ENCODE peak calls at places on chromosomes 3 and 15, in eight cellular contexts. One of them, this sample, is unnamed.
A peak's percentile ranks its signal among the peaks of the same experiment; 100 is the strongest.

GRCh38 chr15:90423920-90424319 is 35.9 kb downstream of the IQGAP1 start:
- DNase-seq in ovary: no peak
- DNase-seq in HCT116: no peak
- DNase-seq in IMR-90: no peak
- DNase-seq in breast epithelium: no peak
- DNase-seq in sigmoid colon: no peak
- DNase-seq in tibial nerve: no peak
- DNase-seq in adrenal gland: no peak
- DNase-seq in this sample: no peak

GRCh38 chr15:31236184-31237041 is 90.2 kb upstream of the KLF13 start:
- DNase-seq in ovary: peak; percentile 86
- DNase-seq in HCT116: no peak
- DNase-seq in IMR-90: peak; percentile 94
- DNase-seq in breast epithelium: peak; percentile 56
- DNase-seq in sigmoid colon: peak; percentile 96
- DNase-seq in tibial nerve: peak; percentile 29
- DNase-seq in adrenal gland: peak; percentile 92
- DNase-seq in this sample: peak; percentile 75

GRCh38 chr15:74956648-74957300 is at the start of gene RPP25:
- DNase-seq in ovary: peak; percentile 81
- DNase-seq in HCT116: peak; percentile 78
- DNase-seq in IMR-90: peak; percentile 21
- DNase-seq in breast epithelium: peak; percentile 43
- DNase-seq in sigmoid colon: peak; percentile 90
- DNase-seq in tibial nerve: peak; percentile 38
- DNase-seq in adrenal gland: peak; percentile 82
- DNase-seq in this sample: peak; percentile 83

GRCh38 chr3:139481116-139481515 is 4.8 kb upstream of the RBP2 start:
- DNase-seq in ovary: no peak
- DNase-seq in HCT116: no peak
- DNase-seq in IMR-90: no peak
- DNase-seq in breast epithelium: no peak
- DNase-seq in sigmoid colon: no peak
- DNase-seq in tibial nerve: no peak
- DNase-seq in adrenal gland: no peak
- DNase-seq in this sample: no peak

GRCh38 chr15:64731807-64732151 is 43.6 kb downstream of the RBPMS2 start:
- DNase-seq in ovary: no peak
- DNase-seq in HCT116: no peak
- DNase-seq in IMR-90: no peak
- DNase-seq in breast epithelium: no peak
- DNase-seq in sigmoid colon: no peak
- DNase-seq in tibial nerve: no peak
- DNase-seq in adrenal gland: no peak
- DNase-seq in this sample: no peak

GRCh38 chr3:113063126-113063894 is 72.5 kb downstream of the GTPBP8 start:
- DNase-seq in ovary: no peak
- DNase-seq in HCT116: no peak
- DNase-seq in IMR-90: no peak
- DNase-seq in breast epithelium: no peak
- DNase-seq in sigmoid colon: no peak
- DNase-seq in tibial nerve: no peak
- DNase-seq in adrenal gland: no peak
- DNase-seq in this sample: no peak

GRCh38 chr15:75693501-75694240 is 19.0 kb downstream of the CSPG4 start:
- DNase-seq in ovary: no peak
- DNase-seq in HCT116: no peak
- DNase-seq in IMR-90: peak; percentile 76
- DNase-seq in breast epithelium: no peak
- DNase-seq in sigmoid colon: no peak
- DNase-seq in tibial nerve: no peak
- DNase-seq in adrenal gland: no peak
- DNase-seq in this sample: no peak

GRCh38 chr3:155712008-155712407 is 32.9 kb downstream of the PLCH1 start:
- DNase-seq in ovary: no peak
- DNase-seq in HCT116: no peak
- DNase-seq in IMR-90: no peak
- DNase-seq in breast epithelium: no peak
- DNase-seq in sigmoid colon: no peak
- DNase-seq in tibial nerve: no peak
- DNase-seq in adrenal gland: no peak
- DNase-seq in this sample: no peak

GRCh38 chr15:57554063-57554820 is 37.5 kb upstream of the MYZAP start:
- DNase-seq in ovary: no peak
- DNase-seq in HCT116: no peak
- DNase-seq in IMR-90: no peak
- DNase-seq in breast epithelium: no peak
- DNase-seq in sigmoid colon: no peak
- DNase-seq in tibial nerve: no peak
- DNase-seq in adrenal gland: peak; percentile 26
- DNase-seq in this sample: peak; percentile 63

GRCh38 chr3:137409584-137409983 is 354.5 kb upstream of the SOX14 start:
- DNase-seq in ovary: no peak
- DNase-seq in HCT116: no peak
- DNase-seq in IMR-90: no peak
- DNase-seq in breast epithelium: no peak
- DNase-seq in sigmoid colon: no peak
- DNase-seq in tibial nerve: no peak
- DNase-seq in adrenal gland: no peak
- DNase-seq in this sample: no peak

GRCh38 chr15:81189583-81190283 is 6.9 kb upstream of the IL16 start:
- DNase-seq in ovary: no peak
- DNase-seq in HCT116: no peak
- DNase-seq in IMR-90: peak; percentile 99
- DNase-seq in breast epithelium: peak; percentile 74
- DNase-seq in sigmoid colon: peak; percentile 89
- DNase-seq in tibial nerve: peak; percentile 65
- DNase-seq in adrenal gland: peak; percentile 22
- DNase-seq in this sample: no peak

GRCh38 chr15:35307676-35308075 is 222.6 kb upstream of the NANOGP8 start:
- DNase-seq in ovary: no peak
- DNase-seq in HCT116: no peak
- DNase-seq in IMR-90: no peak
- DNase-seq in breast epithelium: no peak
- DNase-seq in sigmoid colon: no peak
- DNase-seq in tibial nerve: no peak
- DNase-seq in adrenal gland: no peak
- DNase-seq in this sample: no peak

GRCh38 chr3:36876181-36876936 is 68.5 kb downstream of the TRANK1 start:
- DNase-seq in ovary: no peak
- DNase-seq in HCT116: no peak
- DNase-seq in IMR-90: no peak
- DNase-seq in breast epithelium: no peak
- DNase-seq in sigmoid colon: no peak
- DNase-seq in tibial nerve: no peak
- DNase-seq in adrenal gland: no peak
- DNase-seq in this sample: no peak

GRCh38 chr3:185409957-185410356 is 47.0 kb downstream of the MAP3K13 start:
- DNase-seq in ovary: no peak
- DNase-seq in HCT116: no peak
- DNase-seq in IMR-90: no peak
- DNase-seq in breast epithelium: no peak
- DNase-seq in sigmoid colon: no peak
- DNase-seq in tibial nerve: no peak
- DNase-seq in adrenal gland: no peak
- DNase-seq in this sample: no peak

GRCh38 chr3:129120254-129121004 is 1.2 kb downstream of the RAB43 start:
- DNase-seq in ovary: peak; percentile 84
- DNase-seq in HCT116: peak; percentile 51
- DNase-seq in IMR-90: peak; percentile 86
- DNase-seq in breast epithelium: peak; percentile 91
- DNase-seq in sigmoid colon: peak; percentile 94
- DNase-seq in tibial nerve: peak; percentile 70
- DNase-seq in adrenal gland: peak; percentile 95
- DNase-seq in this sample: peak; percentile 95

GRCh38 chr3:72461787-72462186 is 386.5 kb downstream of the SHQ1 start:
- DNase-seq in ovary: no peak
- DNase-seq in HCT116: no peak
- DNase-seq in IMR-90: no peak
- DNase-seq in breast epithelium: no peak
- DNase-seq in sigmoid colon: no peak
- DNase-seq in tibial nerve: peak; percentile 33
- DNase-seq in adrenal gland: peak; percentile 10
- DNase-seq in this sample: peak; percentile 92

GRCh38 chr15:85477730-85478129 is 97.3 kb downstream of the AKAP13 start:
- DNase-seq in ovary: no peak
- DNase-seq in HCT116: no peak
- DNase-seq in IMR-90: peak; percentile 86
- DNase-seq in breast epithelium: no peak
- DNase-seq in sigmoid colon: no peak
- DNase-seq in tibial nerve: no peak
- DNase-seq in adrenal gland: no peak
- DNase-seq in this sample: no peak

GRCh38 chr3:135905058-135905724 is 60.3 kb upstream of the PPP2R3A start:
- DNase-seq in ovary: no peak
- DNase-seq in HCT116: no peak
- DNase-seq in IMR-90: peak; percentile 51
- DNase-seq in breast epithelium: no peak
- DNase-seq in sigmoid colon: no peak
- DNase-seq in tibial nerve: no peak
- DNase-seq in adrenal gland: no peak
- DNase-seq in this sample: no peak

GRCh38 chr15:93378547-93378946 is 289.5 kb upstream of the RGMA start:
- DNase-seq in ovary: no peak
- DNase-seq in HCT116: no peak
- DNase-seq in IMR-90: no peak
- DNase-seq in breast epithelium: no peak
- DNase-seq in sigmoid colon: peak; percentile 88
- DNase-seq in tibial nerve: no peak
- DNase-seq in adrenal gland: no peak
- DNase-seq in this sample: no peak

GRCh38 chr3:170978335-170978745 is 48.2 kb downstream of the SLC2A2 start:
- DNase-seq in ovary: no peak
- DNase-seq in HCT116: no peak
- DNase-seq in IMR-90: no peak
- DNase-seq in breast epithelium: no peak
- DNase-seq in sigmoid colon: no peak
- DNase-seq in tibial nerve: no peak
- DNase-seq in adrenal gland: no peak
- DNase-seq in this sample: no peak
- H3K4me3 ChIP-seq in ovary: no peak overlapping the region
- H3K4me3 ChIP-seq in HCT116: no peak overlapping the region
- H3K4me3 ChIP-seq in IMR-90: no peak overlapping the region
- H3K4me3 ChIP-seq in breast epithelium: no peak overlapping the region
- H3K4me3 ChIP-seq in sigmoid colon: no peak overlapping the region
- H3K4me3 ChIP-seq in tibial nerve: no peak overlapping the region
- H3K4me3 ChIP-seq in adrenal gland: no peak overlapping the region
- H3K4me3 ChIP-seq in this sample: no peak overlapping the region

GRCh38 chr3:176933704-176934103 is 263.6 kb downstream of the TBL1XR1 start:
- DNase-seq in ovary: no peak
- DNase-seq in HCT116: no peak
- DNase-seq in IMR-90: no peak
- DNase-seq in breast epithelium: no peak
- DNase-seq in sigmoid colon: no peak
- DNase-seq in tibial nerve: no peak
- DNase-seq in adrenal gland: no peak
- DNase-seq in this sample: no peak

GRCh38 chr3:176935524-176935923 is 261.8 kb downstream of the TBL1XR1 start:
- DNase-seq in ovary: no peak
- DNase-seq in HCT116: no peak
- DNase-seq in IMR-90: no peak
- DNase-seq in breast epithelium: no peak
- DNase-seq in sigmoid colon: no peak
- DNase-seq in tibial nerve: no peak
- DNase-seq in adrenal gland: no peak
- DNase-seq in this sample: no peak

GRCh38 chr3:176934698-176935097 is 262.6 kb downstream of the TBL1XR1 start:
- DNase-seq in ovary: no peak
- DNase-seq in HCT116: no peak
- DNase-seq in IMR-90: no peak
- DNase-seq in breast epithelium: no peak
- DNase-seq in sigmoid colon: no peak
- DNase-seq in tibial nerve: no peak
- DNase-seq in adrenal gland: no peak
- DNase-seq in this sample: no peak

GRCh38 chr3:176930942-176931341 is 266.3 kb downstream of the TBL1XR1 start:
- DNase-seq in ovary: no peak
- DNase-seq in HCT116: no peak
- DNase-seq in IMR-90: no peak
- DNase-seq in breast epithelium: no peak
- DNase-seq in sigmoid colon: no peak
- DNase-seq in tibial nerve: no peak
- DNase-seq in adrenal gland: no peak
- DNase-seq in this sample: no peak

DNA sequence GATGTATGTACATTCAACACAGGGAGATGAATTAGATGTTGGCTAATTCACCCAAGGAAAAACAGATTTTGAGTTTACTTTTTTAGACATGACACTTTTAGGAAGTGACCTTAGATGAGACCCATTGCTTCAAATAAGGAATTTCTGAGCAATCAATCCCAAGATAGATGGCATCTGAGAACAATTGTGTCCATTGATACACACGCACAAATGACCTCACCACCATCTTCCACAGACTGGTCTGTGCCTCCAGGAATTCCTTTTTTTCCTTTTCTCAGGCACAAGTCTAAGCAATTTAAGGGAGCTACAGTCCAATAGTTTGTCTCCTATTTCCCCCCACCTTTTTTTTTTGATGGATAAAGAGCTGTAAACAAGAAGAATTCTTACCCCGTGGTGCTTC is 265.3 kb downstream of the TBL1XR1 start:
- DNase-seq in ovary: no peak
- DNase-seq in HCT116: no peak
- DNase-seq in IMR-90: no peak
- DNase-seq in breast epithelium: no peak
- DNase-seq in sigmoid colon: no peak
- DNase-seq in tibial nerve: no peak
- DNase-seq in adrenal gland: no peak
- DNase-seq in this sample: no peak
- H3K27me3 ChIP-seq in ovary: no peaks in the 10 kb centered on the region
- H3K27me3 ChIP-seq in HCT116: no peaks in the 10 kb centered on the region
- H3K27me3 ChIP-seq in IMR-90: peaks cover 2% of the 10 kb centered on the region
- H3K27me3 ChIP-seq in breast epithelium: no peaks in the 10 kb centered on the region
- H3K27me3 ChIP-seq in sigmoid colon: no peaks in the 10 kb centered on the region
- H3K27me3 ChIP-seq in tibial nerve: no peaks in the 10 kb centered on the region
- H3K27me3 ChIP-seq in adrenal gland: no peaks in the 10 kb centered on the region
- H3K27me3 ChIP-seq in this sample: no peaks in the 10 kb centered on the region

GRCh38 chr15:61653110-61653509 is 407.1 kb downstream of the VPS13C start:
- DNase-seq in ovary: no peak
- DNase-seq in HCT116: no peak
- DNase-seq in IMR-90: no peak
- DNase-seq in breast epithelium: no peak
- DNase-seq in sigmoid colon: no peak
- DNase-seq in tibial nerve: no peak
- DNase-seq in adrenal gland: no peak
- DNase-seq in this sample: no peak
- TF ChIP-seq POLR2A in ovary: no peak
- TF ChIP-seq POLR2A in HCT116: no peak
- TF ChIP-seq POLR2A in IMR-90: no peak
- TF ChIP-seq POLR2A in breast epithelium: no peak
- TF ChIP-seq POLR2A in sigmoid colon: no peak
- TF ChIP-seq POLR2A in tibial nerve: no peak
- TF ChIP-seq POLR2A in adrenal gland: no peak
- TF ChIP-seq POLR2A in this sample: no peak

DNA sequence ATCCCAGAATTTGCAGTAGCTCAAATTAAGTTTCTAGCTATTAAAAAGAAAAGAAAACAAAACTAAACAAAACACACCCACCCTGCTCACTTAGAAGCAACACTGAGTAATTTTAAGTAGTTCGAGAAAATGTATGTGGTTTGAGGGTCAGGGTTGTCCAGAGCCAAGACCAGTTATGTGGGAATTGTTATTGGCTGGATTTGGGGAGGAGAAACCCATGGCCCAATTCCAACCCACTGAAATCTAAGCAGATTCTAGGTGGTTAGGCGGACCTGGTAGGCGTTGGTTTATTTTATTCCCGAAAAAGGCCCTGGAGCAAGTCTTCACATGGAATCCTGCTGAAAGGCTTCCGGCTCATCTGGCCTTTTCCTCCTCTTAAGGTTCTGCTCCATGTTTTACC is 63.8 kb downstream of the FLNB start:
- DNase-seq in ovary: no peak
- DNase-seq in HCT116: no peak
- DNase-seq in IMR-90: peak; percentile 81
- DNase-seq in breast epithelium: no peak
- DNase-seq in sigmoid colon: no peak
- DNase-seq in tibial nerve: no peak
- DNase-seq in adrenal gland: no peak
- DNase-seq in this sample: no peak
- H3K4me3 ChIP-seq in ovary: no peak overlapping the region
- H3K4me3 ChIP-seq in HCT116: no peak overlapping the region
- H3K4me3 ChIP-seq in IMR-90: no peak overlapping the region
- H3K4me3 ChIP-seq in breast epithelium: no peak overlapping the region
- H3K4me3 ChIP-seq in sigmoid colon: no peak overlapping the region
- H3K4me3 ChIP-seq in tibial nerve: no peak overlapping the region
- H3K4me3 ChIP-seq in adrenal gland: no peak overlapping the region
- H3K4me3 ChIP-seq in this sample: no peak overlapping the region

This sample was measured in right lobe of liver.